ENCODE peak calls at places on chromosomes 5 and 9, in eight cellular contexts. B is fibroblast of the aortic adventitia, Q is GM10248, O is GM13976, V is left lung, U is left ventricle myocardium inferior, N is MCF 10A, W is cardiac fibroblast. F is an unnamed sample.

GRCh38 chr5:20286512-20286911 is 298.5 kb upstream of the CDH18 start:
- DNase-seq in N (peak), B (peak), O (no peak), V (no peak), W (peak), U (no peak), Q (no peak), F (peak)

GRCh38 chr9:132216861-132217655 is 55.2 kb downstream of the NTNG2 start:
- DNase-seq in B (no peak), O (no peak), U (no peak), V (peak), W (no peak), N (no peak), Q (no peak), F (no peak)

GRCh38 chr9:2781336-2781735 is 62.6 kb downstream of the PUM3 start:
- DNase-seq in Q (no peak), W (no peak), U (no peak), B (peak), O (no peak), N (no peak), V (no peak), F (no peak)

GRCh38 chr9:93597871-93598646 is 21.7 kb downstream of the PHF2 start:
- DNase-seq in Q (no peak), O (no peak), U (no peak), N (no peak), V (peak), B (no peak), W (no peak), F (no peak)

GRCh38 chr5:77210091-77211012 is at the start of gene PDE8B:
- DNase-seq in N (no peak), W (no peak), Q (peak), B (no peak), O (peak), U (no peak), V (no peak), F (no peak)

GRCh38 chr5:143505934-143506333 is 102.4 kb upstream of the NR3C1 start:
- DNase-seq in N (no peak), V (no peak), O (no peak), U (no peak), W (no peak), Q (no peak), B (no peak), F (no peak)

GRCh38 chr9:108704156-108704852 is 151.5 kb downstream of the ACTL7B start:
- DNase-seq in U (no peak), B (peak), O (no peak), W (peak), N (peak), Q (no peak), V (no peak), F (no peak)

GRCh38 chr5:143031781-143032724 is 261.9 kb downstream of the ARHGAP26 start:
- DNase-seq in O (no peak), Q (no peak), B (no peak), N (no peak), V (no peak), W (no peak), U (no peak), F (no peak)

GRCh38 chr5:153756540-153756939 is 266.1 kb downstream of the GRIA1 start:
- DNase-seq in V (no peak), W (peak), U (no peak), N (peak), O (no peak), Q (no peak), B (peak), F (peak)

GRCh38 chr9:111610149-111610548 is 10.7 kb upstream of the PTGR1 start:
- DNase-seq in N (no peak), V (no peak), W (no peak), O (no peak), U (no peak), Q (no peak), B (no peak), F (no peak)

GRCh38 chr5:168111433-168111832 is 180.0 kb upstream of the WWC1 start:
- DNase-seq in N (no peak), Q (no peak), U (no peak), W (no peak), O (no peak), B (no peak), V (no peak), F (no peak)

GRCh38 chr5:79143684-79144379 is 32.2 kb downstream of the BHMT start:
- DNase-seq in B (peak), V (no peak), U (no peak), O (no peak), W (peak), N (peak), Q (no peak), F (no peak)

GRCh38 chr5:132790201-132790870 is 13.3 kb upstream of the SEPTIN8 start:
- DNase-seq in B (no peak), O (no peak), W (no peak), U (no peak), Q (no peak), N (no peak), V (no peak), F (no peak)

GRCh38 chr9:101226803-101227202 is 158.0 kb downstream of the BAAT start:
- DNase-seq in B (no peak), V (no peak), O (no peak), W (no peak), U (no peak), Q (no peak), N (no peak), F (no peak)

GRCh38 chr5:170429014-170429413 is 39.8 kb upstream of the KCNMB1 start:
- DNase-seq in V (no peak), W (peak), U (no peak), Q (no peak), B (no peak), O (no peak), N (no peak), F (peak)
- TF ChIP-seq CTCF in V (no peak), W (peak), U (no peak), Q (no peak), B (peak), O (no peak), N (no peak), F (peak)

GRCh38 chr5:139549162-139549894 is 11.8 kb upstream of the UBE2D2 start:
- DNase-seq in N (no peak), O (no peak), V (no peak), U (no peak), Q (no peak), W (no peak), B (no peak), F (no peak)

DNA sequence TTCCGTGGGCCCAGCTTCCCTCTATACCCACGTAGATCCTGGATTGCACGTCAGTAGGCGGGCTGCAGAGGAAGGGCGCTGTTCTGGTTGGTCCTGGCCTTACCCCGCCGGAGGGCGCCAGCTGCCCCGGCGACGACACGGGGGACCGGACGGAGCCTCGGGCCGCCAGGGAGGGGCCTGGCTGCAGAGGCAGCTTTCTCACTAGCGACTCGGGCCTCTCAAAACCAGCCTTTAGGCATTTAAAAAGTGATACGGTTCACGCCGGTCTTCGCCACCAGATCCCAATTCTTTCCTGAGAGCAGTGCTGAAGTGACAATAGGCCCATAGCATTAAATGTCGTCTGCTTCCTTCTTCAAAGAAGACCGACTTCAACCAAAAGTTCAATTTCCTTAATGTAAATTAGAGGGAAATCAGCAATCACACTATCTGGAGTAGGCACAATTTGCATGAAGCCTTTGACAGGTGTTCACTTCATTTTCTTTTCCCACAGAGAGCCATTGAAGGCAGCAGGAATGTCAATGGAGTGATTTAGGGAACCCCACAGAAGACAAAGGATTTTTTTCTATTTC is 17.6 kb upstream of the UBE2D2 start:
- DNase-seq in V (peak), U (peak), O (peak), B (no peak), N (no peak), Q (peak), W (no peak), F (no peak)
- TF ChIP-seq CTCF in V (peak), U (peak), O (peak), B (no peak), N (no peak), Q (peak), W (no peak), F (no peak)

DNA sequence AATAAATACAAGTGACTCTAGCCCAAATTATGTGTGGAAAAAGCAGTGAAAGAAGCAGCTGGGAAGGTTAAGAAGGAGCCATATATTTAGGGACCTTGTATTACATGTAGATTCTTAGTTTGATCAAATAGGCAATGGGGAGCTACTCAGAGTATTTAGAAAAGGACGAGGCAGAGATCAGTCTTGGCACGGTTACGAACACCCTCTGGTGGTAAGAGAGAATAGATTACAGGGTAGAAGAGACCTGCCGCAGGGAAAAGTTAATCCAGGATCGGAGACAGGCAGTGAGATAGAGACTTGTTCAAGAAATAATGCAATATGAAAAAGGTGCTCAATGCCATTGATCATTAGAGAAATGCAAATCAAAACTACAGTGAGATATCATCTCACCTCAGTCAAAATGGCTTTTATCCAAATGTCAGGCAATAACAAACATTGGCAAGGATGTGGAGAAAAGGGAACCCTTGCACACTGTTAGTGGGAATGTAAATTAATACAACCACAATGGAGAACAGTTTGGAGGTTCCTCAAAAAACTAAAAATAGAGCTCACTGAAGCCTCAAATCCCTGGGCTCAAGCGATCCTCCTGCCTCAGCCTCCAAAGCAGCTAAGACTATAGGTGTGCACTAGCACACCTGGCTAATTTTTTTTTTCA is 12.0 kb downstream of the INIP start:
- DNase-seq in V (no peak), Q (no peak), O (no peak), B (peak), W (peak), N (peak), U (no peak), F (peak)
- TF ChIP-seq CTCF in V (no peak), Q (no peak), O (no peak), B (peak), W (peak), N (no peak), U (peak), F (peak)

GRCh38 chr5:10866913-10867312 is 105.9 kb upstream of the DAP start:
- DNase-seq in U (no peak), B (no peak), V (no peak), W (no peak), Q (no peak), O (no peak), N (no peak), F (no peak)
- TF ChIP-seq CTCF in U (no peak), B (peak), V (no peak), W (no peak), Q (peak), O (no peak), N (no peak), F (peak)

GRCh38 chr5:157471709-157472108 is 11.7 kb downstream of the NIPAL4 start:
- DNase-seq in B (peak), V (no peak), N (peak), O (no peak), U (no peak), Q (peak), W (peak), F (peak)
- TF ChIP-seq CTCF in B (peak), V (peak), N (peak), O (peak), U (peak), Q (peak), W (peak), F (peak)

DNA sequence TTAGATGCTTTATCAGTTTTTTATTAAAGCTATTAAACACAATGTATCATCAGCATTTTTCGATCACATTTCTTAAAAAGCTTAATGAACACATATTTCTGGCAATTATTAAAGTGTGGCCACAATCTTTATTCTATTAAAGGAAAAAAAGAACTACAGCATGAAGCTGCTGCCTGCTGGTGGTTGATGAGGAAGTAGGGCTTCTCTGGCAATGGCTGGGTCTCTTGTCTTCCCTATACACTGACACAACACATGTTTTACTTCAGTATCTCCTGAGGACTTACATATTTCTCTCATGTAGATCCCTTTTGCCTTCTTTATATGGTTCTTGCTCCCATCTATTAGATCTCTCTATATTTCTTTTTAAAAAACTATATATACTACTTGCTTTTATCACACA is 590.7 kb downstream of the RAB3C start:
- DNase-seq in W (peak), Q (no peak), N (no peak), U (no peak), V (no peak), B (no peak), O (no peak), F (no peak)
- TF ChIP-seq CTCF in W (peak), Q (no peak), N (no peak), U (no peak), V (no peak), B (peak), O (no peak), F (no peak)

DNA sequence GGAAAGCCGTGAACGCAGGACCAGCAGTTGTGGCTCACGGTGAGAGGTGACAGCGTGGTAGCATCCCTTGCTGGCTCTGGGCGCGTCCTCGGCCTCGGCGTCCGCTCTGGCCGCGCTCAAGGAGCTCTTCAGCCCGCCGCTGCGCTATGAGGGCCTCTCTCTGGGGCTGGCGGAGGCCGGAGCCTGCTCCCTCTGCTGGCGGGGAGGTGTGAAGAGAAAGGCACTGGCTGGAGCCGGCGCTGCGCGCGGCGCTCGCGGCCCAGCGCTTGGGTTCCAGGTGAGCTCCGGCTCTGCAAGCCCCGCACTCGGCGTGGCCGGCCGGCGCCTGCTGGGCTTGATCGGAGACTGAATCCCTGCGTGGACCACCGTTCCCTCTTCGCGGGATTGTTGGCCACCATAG is 705.6 kb downstream of the SEMA5A start:
- DNase-seq in B (no peak), V (no peak), Q (no peak), U (no peak), N (no peak), O (no peak), W (no peak), F (no peak)
- TF ChIP-seq CTCF in B (no peak), V (no peak), Q (no peak), U (no peak), N (no peak), O (no peak), W (no peak), F (no peak)

DNA sequence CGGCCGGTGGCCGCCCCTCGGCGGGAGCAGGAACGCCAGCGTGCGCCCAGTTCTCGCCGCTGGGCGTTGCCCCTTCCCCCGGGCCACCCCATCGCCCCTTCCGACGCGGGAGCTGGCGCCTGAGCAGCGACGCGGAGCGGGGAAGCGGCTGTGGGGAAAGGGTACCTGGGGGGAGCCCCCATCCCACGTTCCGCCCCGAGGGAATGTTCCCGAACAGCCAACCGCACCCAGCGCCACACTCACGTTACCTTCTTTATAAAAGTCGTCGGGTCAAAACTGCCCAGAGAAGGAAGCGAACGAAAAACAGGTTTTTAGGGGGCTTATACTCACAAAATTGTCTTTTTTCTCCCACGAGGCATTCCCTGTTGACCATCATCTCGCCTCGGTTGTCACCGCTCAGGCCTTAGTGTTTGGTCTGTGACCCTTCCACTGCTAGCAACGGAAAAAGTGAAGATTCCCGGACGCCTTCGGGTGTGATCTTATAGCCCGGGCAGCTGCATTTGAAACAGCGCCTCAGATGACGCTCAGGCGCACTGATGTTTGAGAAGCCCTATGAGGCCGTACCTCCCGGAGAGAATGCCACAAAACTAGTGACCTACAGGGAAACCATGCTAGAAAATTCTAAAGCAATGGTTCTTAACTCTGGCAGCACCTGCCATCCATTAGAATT is 472 bp upstream of the GOLM1 start:
- DNase-seq in N (peak), O (peak), U (peak), B (peak), W (peak), Q (peak), V (peak), F (peak)
- TF ChIP-seq CTCF in N (no peak), O (no peak), U (no peak), B (no peak), W (no peak), Q (peak), V (no peak), F (no peak)

GRCh38 chr5:55601209-55601618 is 66.5 kb upstream of the PLPP1 start:
- DNase-seq in Q (no peak), W (peak), N (peak), V (peak), U (peak), B (peak), O (no peak), F (peak)

GRCh38 chr5:55600536-55601208 is 65.9 kb upstream of the PLPP1 start:
- DNase-seq in Q (peak), W (peak), B (peak), N (no peak), V (no peak), O (peak), U (no peak), F (no peak)

GRCh38 chr5:55604611-55605067 is 69.9 kb upstream of the PLPP1 start:
- DNase-seq in Q (no peak), U (no peak), N (peak), V (no peak), W (peak), B (peak), O (no peak), F (peak)

GRCh38 chr5:55600086-55600485 is 65.3 kb upstream of the PLPP1 start:
- DNase-seq in O (no peak), Q (no peak), U (no peak), V (no peak), W (no peak), B (no peak), N (no peak), F (no peak)

GRCh38 chr5:55603947-55604346 is 69.2 kb upstream of the PLPP1 start:
- DNase-seq in W (peak), U (no peak), N (no peak), O (no peak), V (no peak), Q (no peak), B (peak), F (peak)
- TF ChIP-seq CTCF in W (no peak), U (no peak), N (no peak), O (no peak), V (no peak), Q (no peak), B (no peak), F (no peak)

F was measured in A673.